ENCODE peak calls at places on chromosomes 12 and 14, in five cellular contexts. K is B cell; G is breast epithelium; N is CD4-positive, alpha-beta T cell; J is Caco-2. R is an unnamed sample.

GRCh38 chr14:36502558-36503508 is 17.2 kb downstream of the NKX2-1 start:
- DNase-seq in K (no peak), G (no peak), N (no peak), J (no peak), R (no peak)

GRCh38 chr12:8033153-8034044 is 883 bp downstream of the FOXJ2 start:
- DNase-seq in K (peak; percentile 68), G (peak; percentile 49), N (no peak), J (peak; percentile 28), R (peak; percentile 42)

GRCh38 chr12:67367843-67368242 is 98.7 kb downstream of the CAND1 start:
- DNase-seq in K (no peak), G (no peak), N (no peak), J (no peak), R (no peak)

GRCh38 chr14:90355540-90356518 is 24.1 kb upstream of the NRDE2 start:
- DNase-seq in K (no peak), G (no peak), N (no peak), J (no peak), R (no peak)

GRCh38 chr12:96906498-96906848 is 584 bp upstream of the NEDD1 start:
- DNase-seq in K (no peak), G (no peak), N (no peak), J (no peak), R (no peak)

GRCh38 chr12:123026094-123026853 is 45.8 kb downstream of the ARL6IP4 start:
- DNase-seq in K (no peak), G (peak; percentile 25), N (no peak), J (no peak), R (no peak)

GRCh38 chr12:19998968-19999792 is 369.2 kb upstream of the PDE3A start:
- DNase-seq in K (no peak), G (no peak), N (no peak), J (no peak), R (no peak)

GRCh38 chr12:121405211-121405610 is 5.3 kb downstream of the RNF34 start:
- DNase-seq in K (no peak), G (no peak), N (no peak), J (no peak), R (no peak)

GRCh38 chr12:127081058-127081457 is 1185.9 kb upstream of the TMEM132C start:
- DNase-seq in K (no peak), G (no peak), N (no peak), J (no peak), R (no peak)

GRCh38 chr14:73753043-73753886 is 39.1 kb upstream of the PNMA1 start:
- DNase-seq in K (no peak), G (no peak), N (peak; percentile 33), J (no peak), R (peak; percentile 71)

GRCh38 chr12:123149088-123149827 is 1.6 kb downstream of the PITPNM2 start:
- DNase-seq in K (no peak), G (no peak), N (no peak), J (no peak), R (no peak)

GRCh38 chr12:131800594-131801135 is 27.5 kb upstream of the MMP17 start:
- DNase-seq in K (no peak), G (no peak), N (no peak), J (no peak), R (no peak)

GRCh38 chr12:126210448-126210847 is 1145.2 kb downstream of the AACS start:
- DNase-seq in K (no peak), G (no peak), N (no peak), J (no peak), R (no peak)

GRCh38 chr12:50224026-50224692 is 57.0 kb upstream of the CERS5 start:
- DNase-seq in K (no peak), G (peak; percentile 50), N (peak; percentile 18), J (no peak), R (no peak)

GRCh38 chr14:58639842-58640484 is 2.2 kb downstream of the DACT1 start:
- DNase-seq in K (no peak), G (no peak), N (no peak), J (peak; percentile 43), R (peak; percentile 40)

GRCh38 chr12:109952160-109952858 is 43.9 kb downstream of the GIT2 start:
- DNase-seq in K (peak; percentile 46), G (no peak), N (no peak), J (no peak), R (no peak)

GRCh38 chr12:125272252-125272980 is 207.2 kb downstream of the AACS start:
- DNase-seq in K (no peak), G (no peak), N (no peak), J (no peak), R (no peak)

GRCh38 chr12:127060310-127060847 is 1206.6 kb upstream of the TMEM132C start:
- DNase-seq in K (no peak), G (no peak), N (no peak), J (peak; percentile 80), R (no peak)

GRCh38 chr12:116261525-116262100 is 15.9 kb downstream of the MED13L start:
- DNase-seq in K (no peak), G (no peak), N (no peak), J (no peak), R (no peak)

GRCh38 chr12:76313289-76313688 is 34.9 kb downstream of the BBS10 start:
- DNase-seq in K (no peak), G (no peak), N (no peak), J (no peak), R (no peak)

GRCh38 chr12:132908145-132909029 is 21.0 kb upstream of the CHFR start:
- DNase-seq in K (peak; percentile 91), G (peak; percentile 96), N (peak; percentile 93), J (peak; percentile 91), R (peak; percentile 87)

GRCh38 chr12:82524636-82525035 is 162.1 kb upstream of the TMTC2 start:
- DNase-seq in K (no peak), G (no peak), N (no peak), J (no peak), R (no peak)

GRCh38 chr14:99757331-99758070 is 35.7 kb upstream of the EML1 start:
- DNase-seq in K (no peak), G (no peak), N (no peak), J (no peak), R (no peak)

GRCh38 chr14:38238881-38239280 is 17.0 kb downstream of the CLEC14A start:
- DNase-seq in K (no peak), G (no peak), N (no peak), J (no peak), R (no peak)

GRCh38 chr12:86914716-86915115 is 658.5 kb upstream of the MGAT4C start:
- DNase-seq in K (no peak), G (no peak), N (no peak), J (peak; percentile 39), R (peak; percentile 46)
- TF ChIP-seq CTCF in K (no peak), G (no peak), N (no peak), J (peak; percentile 39), R (peak; percentile 32)

DNA sequence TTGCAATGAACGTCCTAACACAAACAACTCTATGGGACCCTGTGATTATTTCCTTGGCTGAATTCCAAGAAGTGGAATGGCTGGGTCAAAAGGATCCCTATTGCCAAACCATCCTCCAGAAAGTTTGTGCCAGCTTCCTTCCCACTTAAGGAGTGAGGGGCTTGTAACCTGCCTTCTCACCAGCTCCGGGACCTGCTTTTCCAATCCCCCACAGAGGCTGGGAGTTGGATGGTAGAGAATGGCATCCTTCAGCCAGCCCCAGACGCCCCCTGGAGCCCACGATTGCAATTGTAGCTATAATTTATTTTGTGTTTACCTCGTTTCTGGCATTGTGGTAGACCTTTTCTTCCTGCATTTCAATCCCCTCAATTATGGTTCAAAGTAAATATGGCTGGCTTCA is 9.7 kb upstream of the ZDHHC22 start:
- DNase-seq in K (no peak), G (no peak), N (no peak), J (peak; percentile 48), R (peak; percentile 66)
- TF ChIP-seq CTCF in K (peak; percentile 52), G (no peak), N (no peak), J (peak; percentile 75), R (peak; percentile 32)

GRCh38 chr14:96297000-96297399 is 41.0 kb downstream of the BDKRB1 start:
- DNase-seq in K (no peak), G (no peak), N (no peak), J (no peak), R (no peak)
- TF ChIP-seq CTCF in K (peak; percentile 82), G (no peak), N (peak; percentile 51), J (peak; percentile 15), R (peak; percentile 55)

DNA sequence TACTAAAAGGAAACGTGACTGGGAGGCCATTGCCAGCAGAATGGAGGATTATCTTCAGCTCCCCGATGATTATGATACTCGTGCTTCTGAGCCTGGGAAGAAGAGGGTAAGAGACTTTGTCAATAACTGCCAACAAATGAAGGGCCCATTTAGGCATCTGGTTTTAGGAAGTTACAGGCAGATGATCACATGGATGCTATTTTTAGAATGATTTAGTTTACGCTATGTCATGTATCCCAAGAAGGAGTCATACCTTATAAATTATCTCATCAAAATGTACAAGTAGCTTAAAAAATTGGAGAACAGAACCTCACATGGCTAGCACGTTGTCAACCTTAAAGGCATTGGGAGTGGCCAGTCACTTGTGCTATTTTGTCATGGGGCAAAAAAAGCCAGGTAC is 46.7 kb downstream of the PROX2 start:
- DNase-seq in K (no peak), G (no peak), N (no peak), J (no peak), R (no peak)
- TF ChIP-seq CTCF in K (no peak), G (no peak), N (no peak), J (no peak), R (no peak)

DNA sequence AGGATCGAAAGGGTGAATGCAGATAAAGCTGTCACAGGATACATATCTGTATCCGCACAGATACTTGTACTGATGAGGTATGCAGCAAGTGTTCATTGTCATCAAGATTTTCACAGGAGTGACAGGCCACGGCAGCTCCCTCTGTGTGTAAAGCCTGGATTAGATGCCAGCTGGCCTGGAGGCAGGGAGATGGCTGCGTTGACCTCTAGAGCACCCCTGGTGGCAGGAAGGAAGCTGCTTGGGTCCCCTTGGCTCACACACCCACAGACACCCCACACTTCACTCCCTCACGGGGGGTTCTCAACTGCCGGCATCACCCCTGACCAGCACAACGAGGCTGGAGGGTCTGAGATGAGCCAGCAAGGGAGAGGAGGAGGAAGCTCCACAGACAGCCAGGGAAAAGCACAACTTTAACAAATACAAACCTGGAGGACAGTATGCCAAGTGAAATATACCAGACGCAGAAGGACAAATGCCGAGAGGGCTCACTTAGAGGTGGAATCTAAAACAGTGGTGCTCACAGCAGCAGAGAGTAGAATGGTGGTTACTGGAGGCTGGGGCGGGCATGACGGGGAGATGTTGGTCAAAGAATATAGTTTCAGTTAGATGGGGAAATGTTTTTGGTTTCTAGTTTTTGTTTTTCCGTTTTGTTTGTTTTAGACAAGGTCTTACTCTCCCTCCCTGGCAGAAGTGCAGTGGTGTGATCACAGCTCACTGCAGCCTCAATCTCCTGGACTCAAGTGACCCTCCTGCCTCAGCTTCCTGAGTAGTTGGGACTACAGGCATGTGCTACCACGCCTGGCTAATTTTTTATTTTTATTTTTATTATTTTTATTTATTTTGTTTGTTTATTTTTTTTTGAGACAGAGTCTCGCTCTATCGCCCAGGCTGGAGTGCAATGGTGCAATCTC is 45.7 kb downstream of the TEAD4 start:
- DNase-seq in K (no peak), G (no peak), N (no peak), J (peak; percentile 32), R (no peak)
- TF ChIP-seq CTCF in K (no peak), G (no peak), N (no peak), J (peak; percentile 51), R (no peak)

R was measured in endothelial cell.